ENCODE peak calls at places on chromosome 6, in four cellular contexts. One of them, this sample, is unnamed.

GRCh38 chr6:170210651-170211403 is 80.1 kb downstream of the DLL1 start:
- DNase-seq in sigmoid colon: no peak
- DNase-seq in HepG2: no peak
- DNase-seq in H1: peak
- DNase-seq in this sample: no peak

GRCh38 chr6:146892613-146893401 is 294.0 kb downstream of the ADGB start:
- DNase-seq in HepG2: no peak
- DNase-seq in H1: no peak
- DNase-seq in sigmoid colon: no peak
- DNase-seq in this sample: no peak

GRCh38 chr6:111585969-111586315 is 19.7 kb downstream of the TRAF3IP2 start:
- DNase-seq in H1: no peak
- DNase-seq in sigmoid colon: no peak
- DNase-seq in HepG2: no peak
- DNase-seq in this sample: no peak

GRCh38 chr6:589090-589489 is 67.8 kb downstream of the HUS1B start:
- DNase-seq in HepG2: no peak
- DNase-seq in sigmoid colon: no peak
- DNase-seq in H1: no peak
- DNase-seq in this sample: no peak

GRCh38 chr6:14265049-14266021 is 147.8 kb downstream of the CD83 start:
- DNase-seq in H1: peak
- DNase-seq in HepG2: no peak
- DNase-seq in sigmoid colon: no peak
- DNase-seq in this sample: no peak

GRCh38 chr6:151257984-151258445 is 18.2 kb downstream of the AKAP12 start:
- DNase-seq in HepG2: no peak
- DNase-seq in sigmoid colon: no peak
- DNase-seq in H1: no peak
- DNase-seq in this sample: no peak

GRCh38 chr6:48928937-48929336 is 534.1 kb downstream of the MMUT start:
- DNase-seq in H1: no peak
- DNase-seq in HepG2: no peak
- DNase-seq in sigmoid colon: no peak
- DNase-seq in this sample: no peak

GRCh38 chr6:170036916-170037315 is 254.0 kb downstream of the DLL1 start:
- DNase-seq in sigmoid colon: peak
- DNase-seq in HepG2: no peak
- DNase-seq in H1: no peak
- DNase-seq in this sample: no peak

GRCh38 chr6:131129657-131130545 is 5.4 kb upstream of the AKAP7 start:
- DNase-seq in H1: no peak
- DNase-seq in HepG2: no peak
- DNase-seq in sigmoid colon: no peak
- DNase-seq in this sample: no peak

GRCh38 chr6:35297541-35298481 is at the start of gene DEF6:
- DNase-seq in H1: peak
- DNase-seq in sigmoid colon: peak
- DNase-seq in HepG2: peak
- DNase-seq in this sample: peak
- TF ChIP-seq POLR2AphosphoS5 in H1: no peak
- TF ChIP-seq POLR2AphosphoS5 in sigmoid colon: peak
- TF ChIP-seq POLR2AphosphoS5 in HepG2: peak
- TF ChIP-seq POLR2AphosphoS5 in this sample: peak

GRCh38 chr6:37058084-37058586 is 52.7 kb downstream of the FGD2 start:
- DNase-seq in H1: no peak
- DNase-seq in HepG2: no peak
- DNase-seq in sigmoid colon: no peak
- DNase-seq in this sample: no peak

GRCh38 chr6:37061157-37061804 is 55.8 kb downstream of the FGD2 start:
- DNase-seq in HepG2: no peak
- DNase-seq in sigmoid colon: no peak
- DNase-seq in H1: no peak
- DNase-seq in this sample: no peak

GRCh38 chr6:37060195-37060559 is 54.7 kb downstream of the FGD2 start:
- DNase-seq in H1: no peak
- DNase-seq in HepG2: no peak
- DNase-seq in sigmoid colon: no peak
- DNase-seq in this sample: no peak

GRCh38 chr6:37057678-37058077 is 52.2 kb downstream of the FGD2 start:
- DNase-seq in H1: no peak
- DNase-seq in HepG2: no peak
- DNase-seq in sigmoid colon: no peak
- DNase-seq in this sample: no peak

DNA sequence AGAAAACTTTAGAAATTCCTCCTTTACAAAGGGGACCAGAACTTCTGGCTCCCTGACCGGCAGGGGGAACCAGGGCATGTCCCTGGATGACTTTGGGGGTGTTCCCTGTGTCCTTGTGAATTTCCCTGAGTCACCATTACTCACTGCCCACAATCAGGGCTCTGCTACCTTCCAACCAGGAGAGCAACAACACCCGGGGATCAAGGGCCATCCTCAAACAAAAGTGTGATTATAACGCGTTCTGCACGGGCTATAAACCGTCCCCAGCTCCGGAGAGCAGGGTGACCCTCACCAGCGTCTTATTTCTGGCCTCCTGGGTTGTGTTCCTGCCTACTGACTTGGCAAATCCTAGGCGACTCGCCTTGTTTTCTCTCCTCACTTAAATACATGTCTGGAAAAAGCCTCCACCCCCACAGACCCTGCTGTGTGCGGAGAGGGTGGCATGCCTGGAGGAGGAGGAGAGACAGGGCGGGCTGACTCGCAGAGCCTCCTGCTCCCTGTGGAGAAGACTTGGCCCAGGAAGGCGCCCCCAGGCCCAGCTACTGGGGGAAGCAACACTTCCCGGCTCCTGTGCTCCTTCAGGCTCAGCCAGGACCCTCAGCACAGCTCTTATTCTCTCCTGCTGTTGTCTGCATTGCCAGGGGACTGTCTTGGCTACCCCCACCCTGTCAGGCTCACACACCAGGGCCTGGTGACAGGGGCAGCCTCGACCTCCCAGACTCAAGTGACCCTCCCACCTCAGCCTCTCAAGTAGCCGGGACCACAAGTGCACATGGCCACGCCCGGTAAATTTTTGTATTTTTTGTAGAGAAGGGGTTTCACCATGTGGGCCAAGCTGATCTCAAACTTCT is 54.1 kb downstream of the FGD2 start:
- DNase-seq in sigmoid colon: peak
- DNase-seq in H1: peak
- DNase-seq in HepG2: peak
- DNase-seq in this sample: peak
- TF ChIP-seq POLR2AphosphoS5 in sigmoid colon: peak
- TF ChIP-seq POLR2AphosphoS5 in H1: peak
- TF ChIP-seq POLR2AphosphoS5 in HepG2: peak
- TF ChIP-seq POLR2AphosphoS5 in this sample: peak

GRCh38 chr6:32974541-32975308 is 6.3 kb downstream of the BRD2 start:
- DNase-seq in H1: no peak
- DNase-seq in sigmoid colon: no peak
- DNase-seq in HepG2: no peak
- DNase-seq in this sample: no peak

GRCh38 chr6:32975886-32976285 is 7.5 kb downstream of the BRD2 start:
- DNase-seq in H1: no peak
- DNase-seq in HepG2: no peak
- DNase-seq in sigmoid colon: no peak
- DNase-seq in this sample: no peak

GRCh38 chr6:32977953-32978324 is 9.5 kb downstream of the BRD2 start:
- DNase-seq in H1: no peak
- DNase-seq in sigmoid colon: no peak
- DNase-seq in HepG2: no peak
- DNase-seq in this sample: no peak

GRCh38 chr6:32977272-32977952 is 9.0 kb downstream of the BRD2 start:
- DNase-seq in HepG2: no peak
- DNase-seq in H1: no peak
- DNase-seq in sigmoid colon: no peak
- DNase-seq in this sample: no peak

DNA sequence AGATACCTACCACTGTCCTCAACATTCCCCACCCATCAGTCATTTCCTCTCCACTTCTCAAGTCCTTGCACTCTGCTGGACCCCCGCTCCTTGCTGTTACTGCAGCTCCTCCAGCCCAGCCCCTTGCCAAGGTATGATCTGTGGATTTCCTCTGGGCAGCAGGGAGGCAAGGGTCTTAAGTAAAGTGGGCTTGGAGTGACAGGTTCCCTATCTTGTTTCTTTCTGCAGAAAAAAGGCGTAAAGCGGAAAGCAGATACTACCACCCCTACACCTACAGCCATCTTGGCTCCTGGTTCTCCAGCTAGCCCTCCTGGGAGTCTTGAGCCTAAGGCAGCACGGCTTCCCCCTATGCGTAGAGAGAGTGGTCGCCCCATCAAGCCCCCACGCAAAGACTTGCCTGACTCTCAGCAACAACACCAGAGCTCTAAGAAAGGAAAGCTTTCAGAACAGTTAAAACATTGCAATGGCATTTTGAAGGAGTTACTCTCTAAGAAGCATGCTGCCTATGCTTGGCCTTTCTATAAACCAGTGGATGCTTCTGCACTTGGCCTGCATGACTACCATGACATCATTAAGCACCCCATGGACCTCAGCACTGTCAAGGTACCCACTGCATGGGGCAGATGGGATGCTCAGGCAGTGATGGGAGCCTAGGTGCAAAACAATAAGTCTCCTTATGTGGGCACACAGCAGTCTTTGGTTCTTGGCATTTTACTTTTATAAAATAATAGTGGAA is 8.1 kb downstream of the BRD2 start:
- DNase-seq in sigmoid colon: no peak
- DNase-seq in HepG2: no peak
- DNase-seq in H1: no peak
- DNase-seq in this sample: no peak
- TF ChIP-seq POLR2AphosphoS5 in sigmoid colon: no peak
- TF ChIP-seq POLR2AphosphoS5 in HepG2: peak
- TF ChIP-seq POLR2AphosphoS5 in H1: peak
- TF ChIP-seq POLR2AphosphoS5 in this sample: no peak

DNA sequence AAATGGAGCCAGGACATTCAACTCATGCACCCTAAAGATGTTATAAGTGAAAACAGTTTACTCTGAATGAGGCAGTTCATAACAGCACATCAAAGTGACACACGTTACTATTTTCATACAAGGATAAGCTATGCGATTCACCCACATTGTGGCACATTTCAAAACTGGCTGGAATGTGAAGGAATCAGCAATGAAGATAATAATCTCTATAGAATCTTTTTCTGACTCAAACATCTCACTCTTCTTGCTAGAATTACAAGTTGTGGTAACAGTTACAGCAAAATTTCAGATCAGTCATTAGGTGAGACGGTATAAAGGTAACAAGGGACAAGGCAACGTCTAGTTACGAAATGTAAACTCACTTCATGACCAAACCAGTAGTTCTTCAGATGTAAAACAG is 17.5 kb downstream of the TMEM244 start:
- DNase-seq in HepG2: no peak
- DNase-seq in sigmoid colon: no peak
- DNase-seq in H1: no peak
- DNase-seq in this sample: no peak
- TF ChIP-seq POLR2AphosphoS5 in HepG2: no peak
- TF ChIP-seq POLR2AphosphoS5 in sigmoid colon: no peak
- TF ChIP-seq POLR2AphosphoS5 in H1: no peak
- TF ChIP-seq POLR2AphosphoS5 in this sample: no peak

GRCh38 chr6:52423971-52424381 is 3.8 kb downstream of the EFHC1 start:
- DNase-seq in sigmoid colon: no peak
- DNase-seq in HepG2: peak
- DNase-seq in H1: no peak
- DNase-seq in this sample: no peak
- TF ChIP-seq POLR2AphosphoS5 in sigmoid colon: no peak
- TF ChIP-seq POLR2AphosphoS5 in HepG2: no peak
- TF ChIP-seq POLR2AphosphoS5 in H1: no peak
- TF ChIP-seq POLR2AphosphoS5 in this sample: no peak

DNA sequence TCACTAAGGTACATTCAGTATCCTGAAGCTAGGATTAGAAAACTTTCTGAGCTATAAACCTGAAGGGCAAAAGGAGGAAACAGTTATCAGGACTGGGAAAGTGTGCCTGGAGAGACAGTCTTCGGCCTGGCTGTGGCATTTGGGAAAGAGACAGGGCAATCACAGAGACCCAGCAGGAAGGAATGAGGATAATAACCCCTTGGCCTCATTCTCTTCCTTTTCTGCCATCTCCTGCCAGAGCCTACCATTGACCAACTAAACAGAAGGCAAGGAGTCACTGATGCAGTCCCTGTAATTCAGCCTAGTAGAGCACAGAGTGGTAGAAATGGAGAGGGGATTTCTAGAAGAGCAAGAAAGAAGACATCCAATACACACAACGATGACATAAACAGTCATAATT is 359.4 kb downstream of the HDGFL1 start:
- DNase-seq in HepG2: no peak
- DNase-seq in sigmoid colon: no peak
- DNase-seq in H1: no peak
- DNase-seq in this sample: no peak
- TF ChIP-seq POLR2AphosphoS5 in HepG2: no peak
- TF ChIP-seq POLR2AphosphoS5 in sigmoid colon: no peak
- TF ChIP-seq POLR2AphosphoS5 in H1: no peak
- TF ChIP-seq POLR2AphosphoS5 in this sample: no peak